ENCODE peak calls at places on chromosomes 13 and 19, in eight cellular contexts. W, E, R, Y, U, F, L and G are unnamed samples.

GRCh38 chr19:47035127-47035494 is 13.3 kb downstream of the TMEM160 start:
- DNase-seq in R (peak), W (peak), U (no peak), Y (no peak), E (peak), L (no peak), F (no peak), G (peak)

GRCh38 chr19:50912102-50912599 is 956 bp upstream of the KLK4 start:
- DNase-seq in W (no peak), L (no peak), F (no peak), Y (no peak), E (no peak), U (no peak), R (no peak), G (no peak)

GRCh38 chr13:105334211-105334610 is 1201.3 kb downstream of the EFNB2 start:
- DNase-seq in W (no peak), F (no peak), R (peak), L (peak), E (no peak), Y (peak), U (no peak), G (no peak)

GRCh38 chr19:35162471-35163326 is 8.2 kb downstream of the FXYD5 start:
- DNase-seq in Y (peak), U (no peak), W (no peak), L (no peak), R (peak), E (no peak), F (no peak), G (no peak)

GRCh38 chr13:109145631-109146030 is 516.2 kb downstream of the MYO16 start:
- DNase-seq in R (peak), Y (peak), W (peak), E (peak), U (no peak), F (no peak), L (peak), G (peak)

GRCh38 chr13:111429064-111429558 is 108.7 kb downstream of the TEX29 start:
- DNase-seq in F (no peak), R (peak), W (peak), U (no peak), L (peak), E (peak), Y (peak), G (peak)

GRCh38 chr19:55372316-55373081 is 2.2 kb upstream of the IL11 start:
- DNase-seq in U (no peak), Y (peak), L (no peak), E (no peak), W (no peak), R (peak), F (no peak), G (no peak)

GRCh38 chr19:56132316-56132822 is 8.7 kb upstream of the ZNF444 start:
- DNase-seq in E (no peak), R (peak), L (peak), F (peak), W (no peak), U (no peak), Y (peak), G (no peak)

GRCh38 chr19:16371540-16371986 is 46.9 kb downstream of the KLF2 start:
- DNase-seq in W (peak), F (no peak), R (no peak), Y (no peak), U (no peak), E (no peak), L (no peak), G (peak)

GRCh38 chr13:45670481-45670880 is 31.6 kb upstream of the CBY2 start:
- DNase-seq in U (no peak), W (no peak), F (no peak), R (no peak), E (no peak), Y (no peak), L (no peak), G (no peak)

GRCh38 chr13:33611016-33611805 is 206.7 kb upstream of the RFC3 start:
- DNase-seq in R (peak), U (no peak), W (peak), L (peak), F (peak), E (peak), Y (no peak), G (peak)

GRCh38 chr19:11033763-11034162 is 55.5 kb upstream of the LDLR start:
- DNase-seq in Y (no peak), R (no peak), L (no peak), E (no peak), F (no peak), U (no peak), W (no peak), G (no peak)

GRCh38 chr13:36356058-36356457 is 9.9 kb upstream of the SPART start:
- DNase-seq in Y (no peak), U (no peak), E (no peak), F (no peak), W (peak), R (no peak), L (no peak), G (no peak)

GRCh38 chr13:110570886-110571285 is 9.4 kb upstream of the RAB20 start:
- DNase-seq in E (no peak), Y (no peak), W (no peak), L (no peak), U (no peak), F (no peak), R (no peak), G (peak)

GRCh38 chr13:98285317-98285716 is 108.2 kb upstream of the RNF113B start:
- DNase-seq in L (no peak), W (peak), Y (peak), E (peak), F (no peak), R (peak), U (peak), G (no peak)

GRCh38 chr13:100491164-100491847 is 97.3 kb downstream of the GGACT start:
- DNase-seq in E (no peak), F (peak), U (no peak), R (peak), Y (peak), L (peak), W (peak), G (no peak)

GRCh38 chr13:38697628-38698333 is 10.9 kb downstream of the FREM2 start:
- DNase-seq in U (no peak), L (no peak), F (no peak), W (no peak), Y (no peak), E (peak), R (no peak), G (no peak)

GRCh38 chr19:52942371-52943133 is 19.3 kb upstream of the ZNF888 start:
- DNase-seq in R (peak), F (peak), U (no peak), W (peak), Y (peak), E (peak), L (peak), G (peak)

GRCh38 chr19:5489511-5489910 is 34.3 kb downstream of the ZNRF4 start:
- DNase-seq in F (no peak), E (no peak), W (no peak), Y (peak), U (no peak), R (no peak), L (no peak), G (no peak)

GRCh38 chr13:20953245-20953931 is 50.8 kb upstream of the XPO4 start:
- DNase-seq in W (no peak), E (no peak), L (no peak), Y (no peak), F (no peak), U (no peak), R (no peak), G (no peak)

GRCh38 chr19:38412491-38412890 is 9.6 kb downstream of the FAM98C start:
- DNase-seq in R (no peak), F (no peak), Y (no peak), U (no peak), W (no peak), L (no peak), E (no peak), G (no peak)

GRCh38 chr13:113109151-113110047 is 3.8 kb downstream of the F7 start:
- DNase-seq in E (no peak), L (no peak), Y (no peak), U (no peak), F (no peak), W (peak), R (no peak), G (no peak)

GRCh38 chr19:36891768-36892357 is 24.2 kb downstream of the ZNF829 start:
- DNase-seq in Y (no peak), L (peak), R (no peak), W (no peak), F (no peak), E (no peak), U (no peak), G (no peak)

GRCh38 chr19:47549341-47549768 is 23.6 kb downstream of the ZNF541 start:
- DNase-seq in Y (no peak), U (no peak), L (no peak), W (no peak), F (no peak), E (no peak), R (no peak), G (no peak)

GRCh38 chr19:13002389-13002898 is 7.2 kb downstream of the NFIX start:
- DNase-seq in W (no peak), F (no peak), E (no peak), R (no peak), Y (no peak), L (no peak), U (no peak), G (no peak)

GRCh38 chr19:6217752-6218403 is 61.9 kb downstream of the MLLT1 start:
- DNase-seq in U (no peak), F (no peak), R (no peak), Y (no peak), E (no peak), W (no peak), L (no peak), G (no peak)

GRCh38 chr19:38617764-38618589 is at the start of gene MAP4K1:
- DNase-seq in F (peak), W (no peak), E (no peak), U (peak), R (no peak), L (no peak), Y (no peak), G (peak)

GRCh38 chr13:30978981-30979956 is 46.8 kb downstream of the TEX26 start:
- DNase-seq in R (no peak), U (no peak), Y (no peak), E (peak), L (peak), F (no peak), W (no peak), G (peak)

GRCh38 chr13:52599853-52600603 is 42.2 kb upstream of the HNRNPA1L2 start:
- DNase-seq in F (peak), Y (peak), W (peak), E (peak), R (peak), L (peak), U (no peak), G (no peak)

GRCh38 chr19:17306285-17306714 is 628 bp downstream of the MRPL34 start:
- DNase-seq in L (no peak), R (no peak), Y (no peak), E (no peak), F (no peak), W (peak), U (no peak), G (peak)

GRCh38 chr19:44943801-44944249 is 1.8 kb downstream of the APOC4 start:
- DNase-seq in L (peak), R (no peak), F (no peak), Y (peak), U (no peak), E (no peak), W (no peak), G (no peak)

GRCh38 chr13:42836930-42837329 is 55.5 kb downstream of the FAM216B start:
- DNase-seq in U (no peak), F (no peak), E (peak), R (peak), W (peak), Y (peak), L (peak), G (peak)

GRCh38 chr13:32829676-32830091 is 186.5 kb upstream of the KL start:
- DNase-seq in Y (peak), U (no peak), E (no peak), F (no peak), L (peak), W (no peak), R (peak), G (no peak)

GRCh38 chr13:113630296-113630695 is 27.7 kb downstream of the ATP4B start:
- DNase-seq in Y (no peak), E (no peak), U (no peak), R (no peak), W (peak), L (no peak), F (no peak), G (no peak)

GRCh38 chr19:30236587-30236986 is 135.6 kb upstream of the ZNF536 start:
- DNase-seq in R (no peak), U (no peak), Y (no peak), L (no peak), E (no peak), F (no peak), W (no peak), G (no peak)

GRCh38 chr19:821976-822773 is 420 bp upstream of the PLPPR3 start:
- DNase-seq in F (no peak), U (no peak), Y (no peak), W (no peak), R (no peak), E (no peak), L (no peak), G (no peak)

GRCh38 chr13:79869326-79869725 is 388.4 kb downstream of the NDFIP2 start:
- DNase-seq in E (no peak), R (peak), W (peak), L (no peak), F (no peak), U (no peak), Y (no peak), G (peak)

GRCh38 chr19:7610491-7611240 is 15.0 kb downstream of the CAMSAP3 start:
- DNase-seq in Y (no peak), F (no peak), R (no peak), L (no peak), U (no peak), W (no peak), E (no peak), G (no peak)

GRCh38 chr19:7783991-7784421 is 21.0 kb downstream of the CLEC4M start:
- DNase-seq in E (no peak), F (no peak), R (peak), Y (peak), L (peak), W (no peak), U (no peak), G (no peak)

GRCh38 chr19:55537741-55538111 is 793 bp upstream of the SBK2 start:
- DNase-seq in R (peak), U (no peak), W (no peak), Y (no peak), F (no peak), E (no peak), L (no peak), G (no peak)